ENCODE peak calls at places on chromosomes 1 and 21, in nine cellular contexts. P is right atrium auricular region, T is K562, Q is right lobe of liver, W is left ventricle myocardium inferior, D is endodermal cell, A is DND-41, K is A549, H is IMR-90. I is an unnamed sample. For H3K4me1, the result is how much of the 10 kb centered on the place peaks cover.

GRCh38 chr1:172201572-172201971 is 218.9 kb upstream of the C1orf105 start:
- DNase-seq in D (no peak), H (no peak), K (no peak), P (no peak), A (no peak), W (no peak), Q (no peak), T (no peak), I (no peak)

GRCh38 chr1:200090252-200091159 is 63.0 kb downstream of the NR5A2 start:
- DNase-seq in W (no peak), A (no peak), Q (no peak), H (peak), K (peak), T (peak), D (peak), P (no peak), I (no peak)

GRCh38 chr1:111202707-111203623 is 2.5 kb upstream of the DENND2D start:
- DNase-seq in D (peak), W (no peak), K (no peak), A (peak), H (no peak), Q (no peak), P (peak), T (no peak), I (no peak)

GRCh38 chr1:184636156-184636448 is 118.6 kb downstream of the EDEM3 start:
- DNase-seq in P (no peak), K (no peak), H (no peak), Q (no peak), D (no peak), W (peak), T (no peak), A (no peak), I (no peak)

GRCh38 chr21:28521932-28522826 is 470.5 kb downstream of the LTN1 start:
- DNase-seq in W (no peak), D (peak), T (no peak), A (peak), P (no peak), K (no peak), H (peak), Q (no peak), I (no peak)

GRCh38 chr1:7424352-7424890 is 346.7 kb upstream of the VAMP3 start:
- DNase-seq in Q (peak), W (peak), A (no peak), D (no peak), K (no peak), T (no peak), P (no peak), H (peak), I (no peak)

GRCh38 chr1:115976062-115976899 is at the start of gene SLC22A15:
- DNase-seq in A (no peak), H (no peak), K (peak), W (peak), P (no peak), T (peak), Q (peak), D (peak), I (peak)

GRCh38 chr1:161307892-161308638 is 1.7 kb downstream of the MPZ start:
- DNase-seq in H (peak), A (no peak), T (no peak), P (no peak), W (no peak), D (no peak), Q (no peak), K (no peak), I (no peak)

GRCh38 chr21:16587671-16588379 is 858.0 kb downstream of the USP25 start:
- DNase-seq in Q (peak), K (no peak), P (no peak), H (peak), A (no peak), D (peak), W (no peak), T (no peak), I (no peak)

GRCh38 chr1:154869351-154870116 is 547 bp downstream of the KCNN3 start:
- DNase-seq in Q (no peak), H (peak), D (peak), A (no peak), W (peak), P (peak), K (no peak), T (no peak), I (peak)

GRCh38 chr1:156117414-156118174 is 3.1 kb downstream of the LMNA start:
- DNase-seq in H (no peak), P (no peak), K (no peak), D (no peak), A (no peak), W (no peak), Q (no peak), T (no peak), I (no peak)

GRCh38 chr1:85027242-85027983 is 20.9 kb downstream of the MCOLN3 start:
- DNase-seq in A (no peak), H (peak), P (no peak), Q (no peak), T (no peak), D (no peak), W (no peak), K (peak), I (no peak)

GRCh38 chr1:226457307-226457712 is 49.4 kb upstream of the PARP1 start:
- DNase-seq in P (no peak), H (no peak), W (no peak), A (no peak), K (peak), D (peak), T (peak), Q (no peak), I (no peak)

GRCh38 chr21:19853061-19853460 is 1145.1 kb upstream of the NCAM2 start:
- DNase-seq in T (no peak), D (no peak), P (no peak), A (no peak), Q (no peak), W (no peak), H (no peak), K (no peak), I (no peak)

GRCh38 chr1:85992756-85993155 is 163.8 kb downstream of the COL24A1 start:
- DNase-seq in T (no peak), Q (no peak), A (no peak), D (no peak), H (peak), P (no peak), K (peak), W (no peak), I (no peak)

GRCh38 chr21:45643021-45643980 is at the start of gene PCBP3:
- DNase-seq in A (peak), K (peak), W (peak), T (peak), H (peak), D (peak), P (peak), Q (peak), I (peak)
- TF ChIP-seq CTCF in A (no peak), K (no peak), W (no peak), T (no peak), H (no peak), D (no peak), P (no peak), Q (no peak), I (no peak)

GRCh38 chr21:45993210-45994085 is 11.9 kb downstream of the COL6A1 start:
- DNase-seq in D (peak), P (peak), W (peak), T (no peak), H (no peak), K (no peak), A (no peak), Q (peak), I (peak)
- H3K4me1 ChIP-seq in D (under half), P (under half), W (under half), T (half or more), H (under half), K (under half), A (under half), Q (under half), I (under half)

DNA sequence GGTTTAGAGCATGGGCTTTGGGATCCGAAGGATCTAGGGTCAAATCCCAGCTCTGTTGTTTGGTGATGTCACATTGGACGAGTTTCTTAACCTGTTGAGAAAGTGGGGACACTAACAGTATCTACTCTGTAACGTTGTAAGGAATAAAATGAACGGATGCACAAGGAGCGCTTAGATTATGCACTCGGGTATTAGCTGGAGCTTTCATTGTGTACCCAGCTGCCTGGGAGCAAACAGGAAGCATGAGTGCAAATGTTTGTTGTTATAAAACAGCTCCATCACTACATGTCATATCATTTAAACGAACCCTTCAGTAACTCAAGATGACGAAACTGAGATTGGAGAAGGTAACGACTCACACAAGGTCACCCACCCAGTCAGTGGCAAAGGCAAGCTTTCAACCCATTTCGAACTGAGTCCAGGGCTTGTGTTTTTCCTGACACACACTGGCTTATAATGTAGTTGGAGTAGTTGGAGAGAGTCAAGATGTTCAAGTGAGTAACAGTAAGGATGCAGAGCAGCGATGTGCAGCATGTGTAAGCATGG is 16.2 kb upstream of the SLC6A17 start:
- DNase-seq in H (peak), Q (no peak), K (no peak), D (no peak), T (no peak), A (no peak), W (no peak), P (no peak), I (no peak)
- TF ChIP-seq CTCF in H (no peak), Q (no peak), K (no peak), D (no peak), T (no peak), A (no peak), W (no peak), P (no peak), I (no peak)

GRCh38 chr21:31650930-31651329 is 8.6 kb upstream of the SOD1 start:
- DNase-seq in T (no peak), K (no peak), Q (no peak), A (no peak), D (no peak), P (no peak), W (no peak), H (no peak), I (no peak)
- H3K4me1 ChIP-seq in T (under half), K (under half), Q (under half), A (under half), D (under half), P (under half), W (under half), H (under half), I (under half)

DNA sequence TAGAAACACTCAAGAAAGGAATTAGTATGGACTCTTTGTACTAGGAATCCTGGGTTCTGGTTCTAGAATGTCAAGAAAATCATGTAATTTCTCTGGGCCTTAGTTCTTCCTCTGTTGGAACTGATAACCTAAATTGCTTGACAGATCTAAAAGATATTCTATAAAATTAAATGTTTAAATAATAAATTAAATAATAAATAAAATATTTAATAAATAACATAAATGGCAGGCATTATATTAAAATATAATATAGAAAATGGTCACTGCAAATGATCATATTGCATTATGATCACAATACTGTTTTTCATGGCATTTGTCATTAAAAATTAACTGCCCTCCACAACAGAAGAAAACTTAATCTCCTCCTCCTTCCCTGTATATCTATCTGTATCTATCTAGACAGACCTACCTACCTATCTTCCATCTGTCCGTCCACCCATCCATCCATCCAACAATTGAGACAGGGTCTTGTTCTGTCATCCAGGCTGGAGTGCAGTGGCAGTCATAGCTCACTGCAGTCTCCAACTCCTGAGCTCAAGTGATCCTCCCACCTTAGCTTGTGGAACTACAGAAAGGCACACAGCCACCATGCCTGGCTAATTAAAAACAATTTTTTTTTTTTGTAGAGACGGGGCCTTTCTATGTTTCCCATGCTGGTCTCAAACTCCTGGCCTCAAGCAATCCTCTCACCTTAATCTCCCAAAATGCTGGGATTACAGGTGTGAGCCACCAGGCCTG is 16.4 kb downstream of the NUCKS1 start:
- DNase-seq in K (no peak), A (no peak), P (no peak), Q (no peak), H (no peak), W (no peak), D (no peak), T (no peak), I (no peak)
- TF ChIP-seq CTCF in K (no peak), A (no peak), P (no peak), Q (no peak), H (no peak), W (no peak), D (peak), T (no peak), I (no peak)

GRCh38 chr1:243474384-243474851 is 218.6 kb downstream of the SDCCAG8 start:
- DNase-seq in P (no peak), W (no peak), T (no peak), D (peak), H (no peak), A (no peak), Q (no peak), K (no peak), I (no peak)
- H3K4me1 ChIP-seq in P (under half), W (under half), T (under half), D (under half), H (under half), A (under half), Q (under half), K (under half), I (under half)

GRCh38 chr1:221979461-221980032 is 237.7 kb upstream of the DUSP10 start:
- DNase-seq in Q (no peak), K (no peak), T (no peak), H (no peak), P (no peak), D (no peak), A (no peak), W (no peak), I (no peak)
- TF ChIP-seq CTCF in Q (peak), K (peak), T (peak), H (peak), P (no peak), D (peak), A (no peak), W (peak), I (no peak)

DNA sequence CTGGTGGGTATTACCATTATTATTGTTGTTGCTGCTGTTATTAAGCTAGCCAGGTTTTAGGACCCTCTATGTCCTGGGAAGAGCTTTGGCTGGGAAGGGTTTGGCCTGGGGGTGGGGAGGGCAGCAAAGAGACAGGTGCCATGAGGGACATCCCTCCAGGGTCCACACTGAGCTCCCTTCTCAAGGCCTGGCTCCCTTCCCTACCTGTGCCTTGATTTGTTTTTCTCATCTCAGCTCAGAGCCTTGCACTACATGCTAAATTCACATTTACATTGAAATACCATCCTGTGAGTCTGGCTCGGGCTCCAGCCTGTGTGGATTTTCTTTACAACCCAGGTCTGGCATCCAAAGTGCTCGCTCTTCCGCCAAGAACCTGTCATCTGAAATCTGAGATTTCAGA is 536.3 kb downstream of the PTPRU start:
- DNase-seq in H (no peak), Q (no peak), K (no peak), A (no peak), P (no peak), T (no peak), D (peak), W (no peak), I (no peak)
- H3K4me1 ChIP-seq in H (under half), Q (under half), K (under half), A (under half), P (under half), T (under half), D (under half), W (under half), I (under half)

GRCh38 chr1:20187813-20188454 is 1.6 kb upstream of the PLA2G2C start:
- DNase-seq in W (no peak), K (no peak), D (no peak), H (no peak), T (peak), A (no peak), P (no peak), Q (no peak), I (no peak)

GRCh38 chr1:20184997-20185833 is 681 bp upstream of the UBXN10 start:
- DNase-seq in Q (no peak), W (no peak), T (peak), H (no peak), K (no peak), A (peak), P (no peak), D (no peak), I (no peak)

GRCh38 chr1:20188455-20188817 is 2.1 kb upstream of the PLA2G2C start:
- DNase-seq in P (no peak), Q (no peak), T (peak), D (no peak), A (no peak), K (no peak), W (no peak), H (no peak), I (no peak)

GRCh38 chr1:20185834-20186782 is at the start of the genes PLA2G2C and UBXN10:
- DNase-seq in A (peak), Q (peak), D (peak), H (no peak), K (no peak), T (peak), W (peak), P (no peak), I (peak)

DNA sequence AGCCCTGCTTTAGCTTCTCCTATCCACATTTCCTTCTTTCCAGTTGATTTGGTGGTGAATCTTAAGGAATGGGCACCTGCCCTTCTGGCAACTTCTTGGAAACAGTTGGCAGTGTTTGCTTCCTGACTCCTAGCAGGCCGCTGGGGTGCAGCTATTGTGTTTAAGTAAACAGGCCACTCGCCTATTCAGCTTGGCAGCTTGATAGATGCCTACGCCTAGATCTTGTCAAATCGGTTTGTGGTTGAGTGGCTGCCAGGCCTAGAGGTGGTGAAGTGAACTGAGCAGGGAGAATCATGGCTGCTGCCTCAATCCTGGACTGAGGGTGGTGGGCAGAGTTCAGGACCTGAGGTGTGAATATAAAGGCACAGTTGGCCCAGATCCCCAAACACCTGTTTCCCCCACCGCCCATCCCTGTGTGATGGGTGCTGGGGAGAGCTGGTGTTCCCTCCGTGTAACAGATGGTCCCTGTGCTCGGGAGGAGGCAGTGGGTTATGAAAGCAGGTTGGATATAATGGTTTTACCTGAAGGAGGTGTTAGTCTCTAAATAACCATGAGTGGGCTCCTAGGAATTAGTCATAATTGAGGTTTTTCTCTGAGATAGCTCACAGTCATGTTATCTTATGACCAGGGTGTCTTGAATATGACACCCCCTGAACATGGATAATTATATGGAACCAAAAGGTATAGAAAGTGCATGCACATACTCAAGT is 940 bp upstream of the PLA2G2C start:
- DNase-seq in T (no peak), P (no peak), H (no peak), A (peak), D (no peak), W (no peak), Q (peak), K (no peak), I (peak)
- TF ChIP-seq CTCF in T (no peak), P (no peak), H (no peak), A (peak), D (no peak), W (no peak), Q (no peak), K (no peak), I (no peak)

I was measured in lower lobe of right lung.